ENCODE peak calls at places on chromosome 16, in five cellular contexts. One of them, this sample, is unnamed.

GRCh38 chr16:67442581-67443255 is 11.8 kb downstream of the HSD11B2 start:
- DNase-seq in HepG2: no peak
- DNase-seq in K562: no peak
- DNase-seq in GM12878: no peak
- DNase-seq in H1: no peak
- DNase-seq in this sample: no peak

GRCh38 chr16:70395345-70395901 is 43.5 kb downstream of the ST3GAL2 start:
- DNase-seq in H1: peak
- DNase-seq in HepG2: peak
- DNase-seq in GM12878: no peak
- DNase-seq in K562: peak
- DNase-seq in this sample: peak

GRCh38 chr16:71930013-71930563 is 34.8 kb downstream of the IST1 start:
- DNase-seq in K562: no peak
- DNase-seq in HepG2: no peak
- DNase-seq in H1: no peak
- DNase-seq in GM12878: no peak
- DNase-seq in this sample: no peak

GRCh38 chr16:53069772-53070171 is 15.0 kb downstream of the CHD9 start:
- DNase-seq in K562: no peak
- DNase-seq in HepG2: no peak
- DNase-seq in H1: no peak
- DNase-seq in GM12878: no peak
- DNase-seq in this sample: no peak

GRCh38 chr16:83615981-83616380 is 191.8 kb upstream of the HSBP1 start:
- DNase-seq in H1: no peak
- DNase-seq in HepG2: no peak
- DNase-seq in K562: no peak
- DNase-seq in GM12878: no peak
- DNase-seq in this sample: no peak

GRCh38 chr16:55411231-55411630 is 67.8 kb upstream of the MMP2 start:
- DNase-seq in K562: no peak
- DNase-seq in HepG2: no peak
- DNase-seq in H1: no peak
- DNase-seq in GM12878: no peak
- DNase-seq in this sample: no peak

GRCh38 chr16:11621539-11621919 is 34.8 kb upstream of the LITAF start:
- DNase-seq in H1: no peak
- DNase-seq in K562: no peak
- DNase-seq in HepG2: no peak
- DNase-seq in GM12878: no peak
- DNase-seq in this sample: no peak

GRCh38 chr16:23148513-23149266 is 562 bp downstream of the USP31 start:
- DNase-seq in HepG2: peak
- DNase-seq in GM12878: no peak
- DNase-seq in H1: no peak
- DNase-seq in K562: peak
- DNase-seq in this sample: peak

GRCh38 chr16:28609631-28610594 is at the start of gene SULT1A1:
- DNase-seq in H1: no peak
- DNase-seq in K562: peak
- DNase-seq in HepG2: peak
- DNase-seq in GM12878: no peak
- DNase-seq in this sample: no peak

GRCh38 chr16:1706386-1707192 is 594 bp downstream of the MAPK8IP3 start:
- DNase-seq in HepG2: no peak
- DNase-seq in K562: peak
- DNase-seq in GM12878: no peak
- DNase-seq in H1: no peak
- DNase-seq in this sample: no peak

GRCh38 chr16:51573191-51573590 is 422.1 kb upstream of the SALL1 start:
- DNase-seq in GM12878: no peak
- DNase-seq in K562: no peak
- DNase-seq in H1: no peak
- DNase-seq in HepG2: no peak
- DNase-seq in this sample: no peak

GRCh38 chr16:70777973-70778406 is 23.0 kb downstream of the VAC14 start:
- DNase-seq in GM12878: no peak
- DNase-seq in HepG2: no peak
- DNase-seq in K562: no peak
- DNase-seq in H1: no peak
- DNase-seq in this sample: peak

GRCh38 chr16:13242201-13242600 is 340.8 kb downstream of the SHISA9 start:
- DNase-seq in K562: no peak
- DNase-seq in H1: no peak
- DNase-seq in HepG2: peak
- DNase-seq in GM12878: no peak
- DNase-seq in this sample: no peak

GRCh38 chr16:67535201-67535600 is 6.6 kb downstream of the RIPOR1 start:
- DNase-seq in HepG2: no peak
- DNase-seq in H1: no peak
- DNase-seq in K562: no peak
- DNase-seq in GM12878: no peak
- DNase-seq in this sample: no peak

GRCh38 chr16:11612110-11612981 is 25.6 kb upstream of the LITAF start:
- DNase-seq in HepG2: peak
- DNase-seq in GM12878: no peak
- DNase-seq in H1: no peak
- DNase-seq in K562: peak
- DNase-seq in this sample: no peak

GRCh38 chr16:69309316-69309715 is 1.8 kb upstream of the VPS4A start:
- DNase-seq in GM12878: no peak
- DNase-seq in HepG2: no peak
- DNase-seq in K562: no peak
- DNase-seq in H1: no peak
- DNase-seq in this sample: no peak

GRCh38 chr16:8887952-8888560 is 5.9 kb downstream of the LITAFD start:
- DNase-seq in H1: no peak
- DNase-seq in HepG2: peak
- DNase-seq in GM12878: no peak
- DNase-seq in K562: no peak
- DNase-seq in this sample: no peak

GRCh38 chr16:8567355-8568230 is 22.7 kb downstream of the TMEM114 start:
- DNase-seq in K562: peak
- DNase-seq in HepG2: peak
- DNase-seq in GM12878: peak
- DNase-seq in H1: peak
- DNase-seq in this sample: peak

GRCh38 chr16:52547001-52547833 is at the start of gene TOX3:
- DNase-seq in HepG2: no peak
- DNase-seq in K562: no peak
- DNase-seq in H1: no peak
- DNase-seq in GM12878: no peak
- DNase-seq in this sample: no peak

GRCh38 chr16:86065711-86066110 is 166.7 kb downstream of the IRF8 start:
- DNase-seq in GM12878: no peak
- DNase-seq in HepG2: no peak
- DNase-seq in K562: no peak
- DNase-seq in H1: no peak
- DNase-seq in this sample: no peak

GRCh38 chr16:17777461-17777863 is 306.7 kb upstream of the XYLT1 start:
- DNase-seq in K562: no peak
- DNase-seq in HepG2: peak
- DNase-seq in H1: no peak
- DNase-seq in GM12878: no peak
- DNase-seq in this sample: no peak

GRCh38 chr16:19698480-19699465 is 19.3 kb downstream of the KNOP1 start:
- DNase-seq in GM12878: no peak
- DNase-seq in HepG2: no peak
- DNase-seq in H1: no peak
- DNase-seq in K562: no peak
- DNase-seq in this sample: no peak

DNA sequence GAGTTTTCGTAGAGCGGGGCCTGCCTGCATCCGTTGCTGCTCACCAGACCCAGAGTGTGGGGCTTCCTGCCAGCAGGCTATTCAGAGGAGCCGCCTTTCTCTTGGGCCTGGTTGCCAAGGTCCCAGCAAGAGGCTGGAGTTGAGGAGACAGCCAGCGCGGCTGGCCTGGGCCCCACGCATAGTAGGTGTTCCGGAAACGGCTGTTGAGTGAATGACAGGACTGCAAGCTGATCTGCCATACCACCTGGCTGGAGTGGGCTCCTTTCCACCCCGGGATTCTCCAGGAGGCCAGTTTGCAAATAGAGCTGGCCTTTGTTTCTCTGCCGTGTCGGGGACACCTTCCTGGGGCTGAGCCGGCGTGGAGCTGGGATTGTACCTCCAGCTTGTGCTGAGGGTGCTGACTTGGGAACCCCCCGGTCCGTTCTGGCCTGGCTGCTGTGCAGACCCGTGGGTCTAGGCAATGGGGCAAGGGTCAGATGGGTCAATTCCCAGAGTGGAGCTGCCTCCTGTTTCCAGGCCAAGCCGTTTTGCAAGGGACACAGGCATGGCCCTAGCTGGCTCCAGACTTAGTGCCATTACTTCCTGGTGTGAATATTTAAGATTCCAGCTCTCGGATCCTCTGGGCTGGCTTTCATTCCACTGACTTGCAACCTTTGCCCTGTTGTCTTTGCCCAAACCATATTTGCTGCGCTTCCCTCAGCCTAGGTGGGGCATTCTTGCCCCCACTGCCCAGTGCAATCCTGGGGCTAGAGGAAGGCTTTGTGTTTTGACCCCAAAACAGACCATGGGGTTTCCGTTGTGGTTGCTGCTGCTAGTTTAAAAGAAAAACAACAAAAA is 68.8 kb downstream of the CMIP start:
- DNase-seq in K562: no peak
- DNase-seq in HepG2: peak
- DNase-seq in GM12878: no peak
- DNase-seq in H1: no peak
- DNase-seq in this sample: no peak
- TF ChIP-seq HDAC2 in K562: no peak
- TF ChIP-seq HDAC2 in HepG2: no peak
- TF ChIP-seq HDAC2 in GM12878: no peak
- TF ChIP-seq HDAC2 in H1: no peak
- TF ChIP-seq HDAC2 in this sample: no peak

DNA sequence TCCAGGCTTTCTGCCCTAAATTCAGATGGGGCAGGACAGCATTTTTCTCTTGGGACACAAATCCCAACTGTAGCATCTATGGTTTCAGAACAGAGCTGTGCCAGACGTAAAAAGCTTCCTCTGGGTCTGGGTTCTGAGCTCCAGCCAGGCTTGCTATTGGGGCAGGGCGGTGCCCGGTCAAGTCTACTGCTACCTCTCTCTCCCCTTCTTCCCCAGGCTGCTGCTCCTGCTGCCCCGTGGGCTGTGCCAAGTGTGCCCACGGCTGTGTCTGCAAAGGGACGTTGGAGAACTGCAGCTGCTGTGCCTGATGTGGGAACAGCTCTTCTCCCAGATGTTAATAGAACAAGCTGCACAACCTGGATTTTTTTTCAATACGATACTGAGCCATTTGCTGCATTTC is 1.1 kb downstream of the MT1M start:
- DNase-seq in H1: no peak
- DNase-seq in K562: no peak
- DNase-seq in HepG2: no peak
- DNase-seq in GM12878: no peak
- DNase-seq in this sample: no peak
- TF ChIP-seq HDAC2 in H1: no peak
- TF ChIP-seq HDAC2 in K562: no peak
- TF ChIP-seq HDAC2 in HepG2: no peak
- TF ChIP-seq HDAC2 in GM12878: no peak
- TF ChIP-seq HDAC2 in this sample: no peak

DNA sequence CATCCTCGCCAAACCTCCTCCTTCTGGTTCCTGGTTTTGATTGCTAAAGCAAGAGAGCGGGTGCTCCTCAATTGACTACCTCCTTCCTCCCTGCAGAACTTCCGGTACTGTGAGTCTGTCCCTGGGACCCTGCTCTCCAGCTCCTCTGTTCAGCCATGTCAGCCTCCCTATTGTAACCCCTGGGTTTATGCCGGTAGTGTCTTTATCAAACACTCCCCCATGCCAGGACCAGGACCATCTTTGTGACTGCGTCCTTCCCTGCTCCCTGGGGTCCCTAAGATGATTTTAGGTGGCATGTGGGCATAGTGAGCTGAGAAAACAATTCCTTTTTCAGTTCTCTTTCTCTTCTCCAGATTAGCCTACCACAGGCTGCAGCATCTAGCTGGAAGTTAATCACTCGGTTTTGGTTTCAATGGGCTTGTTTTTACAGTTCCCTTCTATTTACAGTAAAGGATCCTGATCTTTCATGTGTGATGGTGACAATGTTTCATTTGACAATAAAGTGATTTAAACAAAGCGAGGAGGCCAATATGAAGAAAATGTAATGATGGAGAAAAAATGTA is 27.7 kb upstream of the IL21R start:
- DNase-seq in HepG2: no peak
- DNase-seq in K562: no peak
- DNase-seq in GM12878: peak
- DNase-seq in H1: no peak
- DNase-seq in this sample: no peak
- TF ChIP-seq HDAC2 in HepG2: no peak
- TF ChIP-seq HDAC2 in K562: no peak
- TF ChIP-seq HDAC2 in GM12878: no peak
- TF ChIP-seq HDAC2 in H1: no peak
- TF ChIP-seq HDAC2 in this sample: no peak

GRCh38 chr16:89922477-89922883 is 662 bp upstream of the TUBB3 start:
- DNase-seq in HepG2: peak
- DNase-seq in H1: no peak
- DNase-seq in K562: peak
- DNase-seq in GM12878: no peak
- DNase-seq in this sample: peak

GRCh38 chr16:89921131-89921698 is 1.9 kb upstream of the TUBB3 start:
- DNase-seq in GM12878: no peak
- DNase-seq in HepG2: peak
- DNase-seq in H1: no peak
- DNase-seq in K562: no peak
- DNase-seq in this sample: no peak

GRCh38 chr16:89920723-89921122 is 2.1 kb downstream of the MC1R start:
- DNase-seq in GM12878: no peak
- DNase-seq in HepG2: no peak
- DNase-seq in H1: no peak
- DNase-seq in K562: no peak
- DNase-seq in this sample: no peak

GRCh38 chr16:89922884-89923639 is at the start of gene TUBB3:
- DNase-seq in GM12878: no peak
- DNase-seq in K562: peak
- DNase-seq in HepG2: peak
- DNase-seq in H1: no peak
- DNase-seq in this sample: peak

DNA sequence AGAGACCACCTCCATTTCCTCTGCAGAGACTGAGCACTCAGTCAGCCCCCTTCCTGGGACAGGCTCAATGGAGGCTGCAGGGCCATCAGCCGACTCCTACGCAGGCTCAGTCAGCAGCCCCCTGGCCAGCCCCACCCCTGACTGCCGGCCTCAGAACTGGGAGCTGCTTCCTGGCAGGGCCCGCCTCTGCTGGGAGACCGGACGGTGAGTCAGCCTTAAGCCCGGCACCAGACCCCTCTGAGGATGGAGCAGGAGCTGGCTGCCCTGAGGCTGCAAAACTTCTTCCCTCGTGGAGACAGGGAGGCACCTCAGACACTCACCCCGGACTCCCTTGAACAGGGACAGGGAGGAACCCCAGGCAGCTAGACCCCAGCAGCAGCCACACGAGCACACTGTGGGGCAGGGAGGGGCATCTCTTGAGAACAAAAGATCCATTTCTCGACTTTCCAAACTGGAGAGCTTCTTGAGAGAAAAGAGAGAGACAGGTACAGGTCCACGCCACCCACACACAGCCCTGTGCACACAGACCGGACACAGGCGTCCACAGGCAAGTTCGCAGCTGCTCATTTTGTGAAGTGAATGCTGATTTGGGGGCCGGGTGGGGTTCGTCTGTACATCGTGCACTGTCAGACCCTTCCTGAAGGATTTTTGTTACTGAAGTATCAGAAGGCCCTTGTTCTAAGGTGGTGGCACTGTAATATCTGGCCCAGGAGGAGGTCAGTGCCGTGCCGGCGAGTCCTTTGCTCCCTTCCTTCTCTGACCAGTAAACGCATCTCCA is 1.3 kb upstream of the TUBB3 start:
- DNase-seq in HepG2: peak
- DNase-seq in K562: peak
- DNase-seq in GM12878: no peak
- DNase-seq in H1: no peak
- DNase-seq in this sample: peak
- TF ChIP-seq HDAC2 in HepG2: peak
- TF ChIP-seq HDAC2 in K562: no peak
- TF ChIP-seq HDAC2 in GM12878: no peak
- TF ChIP-seq HDAC2 in H1: no peak
- TF ChIP-seq HDAC2 in this sample: no peak